ENCODE peak calls at places on chromosomes 13 and 19, in seven cellular contexts. Z is transverse colon; X is CD8-positive, alpha-beta T cell; F is psoas muscle; N is naive thymus-derived CD4-positive, alpha-beta T cell; W is fibroblast of the aortic adventitia; A is left lung. E is an unnamed sample.

GRCh38 chr13:106155411-106155810 is 380.1 kb downstream of the EFNB2 start:
- DNase-seq in Z (no peak), X (no peak), F (no peak), N (no peak), W (no peak), A (no peak), E (no peak)

GRCh38 chr13:45749026-45749759 is 47.1 kb downstream of the CBY2 start:
- DNase-seq in Z (no peak), X (no peak), F (no peak), N (no peak), W (no peak), A (no peak), E (no peak)

GRCh38 chr19:44579663-44580365 is 33.5 kb upstream of the IGSF23 start:
- DNase-seq in Z (no peak), X (no peak), F (no peak), N (no peak), W (no peak), A (no peak), E (no peak)

GRCh38 chr13:30371649-30372265 is 50.5 kb upstream of the UBE2L5 start:
- DNase-seq in Z (peak), X (peak), F (no peak), N (peak), W (peak), A (no peak), E (no peak)

GRCh38 chr19:41912899-41913475 is 15.3 kb downstream of the ERFL start:
- DNase-seq in Z (no peak), X (no peak), F (no peak), N (no peak), W (no peak), A (peak), E (no peak)

GRCh38 chr13:113421673-113422270 is 31.5 kb downstream of the ADPRHL1 start:
- DNase-seq in Z (no peak), X (no peak), F (no peak), N (no peak), W (peak), A (no peak), E (no peak)

GRCh38 chr13:75908137-75908536 is 272.0 kb downstream of the LMO7 start:
- DNase-seq in Z (no peak), X (no peak), F (peak), N (no peak), W (peak), A (no peak), E (no peak)

GRCh38 chr13:100987993-100988392 is 313.4 kb upstream of the TMTC4 start:
- DNase-seq in Z (no peak), X (no peak), F (no peak), N (no peak), W (peak), A (no peak), E (peak)

GRCh38 chr19:13843104-13843921 is 33.6 kb upstream of the NANOS3 start:
- DNase-seq in Z (peak), X (no peak), F (peak), N (no peak), W (peak), A (peak), E (no peak)

GRCh38 chr13:46109451-46109850 is 4.6 kb upstream of the CPB2 start:
- DNase-seq in Z (no peak), X (no peak), F (no peak), N (no peak), W (no peak), A (no peak), E (no peak)

GRCh38 chr13:112943309-112944125 is 25.5 kb upstream of the MCF2L start:
- DNase-seq in Z (peak), X (no peak), F (peak), N (no peak), W (peak), A (peak), E (no peak)

GRCh38 chr13:97018029-97018819 is 23.9 kb upstream of the OXGR1 start:
- DNase-seq in Z (peak), X (peak), F (no peak), N (no peak), W (peak), A (no peak), E (no peak)

GRCh38 chr19:31261651-31262331 is 87.4 kb downstream of the TSHZ3 start:
- DNase-seq in Z (no peak), X (no peak), F (no peak), N (no peak), W (peak), A (no peak), E (no peak)

GRCh38 chr19:5943623-5944022 is 29.6 kb downstream of the CAPS start:
- DNase-seq in Z (no peak), X (no peak), F (no peak), N (no peak), W (peak), A (no peak), E (peak)

GRCh38 chr13:89066868-89067466 is 1395.8 kb downstream of the SLITRK5 start:
- DNase-seq in Z (peak), X (no peak), F (no peak), N (no peak), W (peak), A (no peak), E (peak)

GRCh38 chr13:20411638-20412342 is 113.9 kb downstream of the CRYL1 start:
- DNase-seq in Z (no peak), X (peak), F (no peak), N (peak), W (no peak), A (no peak), E (no peak)

GRCh38 chr13:22883262-22883840 is 297.4 kb upstream of the SGCG start:
- DNase-seq in Z (no peak), X (no peak), F (no peak), N (no peak), W (no peak), A (no peak), E (no peak)

GRCh38 chr19:55464039-55464668 is 397 bp downstream of the C19orf85 start:
- DNase-seq in Z (no peak), X (no peak), F (no peak), N (no peak), W (no peak), A (peak), E (no peak)

GRCh38 chr19:15869109-15869555 is 28.7 kb downstream of the CYP4F2 start:
- DNase-seq in Z (peak), X (peak), F (no peak), N (peak), W (peak), A (no peak), E (no peak)

GRCh38 chr19:15875075-15875474 is 22.8 kb downstream of the CYP4F2 start:
- DNase-seq in Z (no peak), X (no peak), F (no peak), N (no peak), W (no peak), A (no peak), E (no peak)

GRCh38 chr19:15869873-15870272 is 28.0 kb downstream of the CYP4F2 start:
- DNase-seq in Z (no peak), X (no peak), F (no peak), N (no peak), W (no peak), A (no peak), E (no peak)

GRCh38 chr19:15866646-15867045 is 31.2 kb downstream of the CYP4F2 start:
- DNase-seq in Z (no peak), X (no peak), F (no peak), N (no peak), W (no peak), A (no peak), E (no peak)

GRCh38 chr19:15871570-15871969 is 26.3 kb downstream of the CYP4F2 start:
- DNase-seq in Z (peak), X (no peak), F (no peak), N (no peak), W (no peak), A (no peak), E (no peak)
- H3K4me3 ChIP-seq in Z (no peak), X (no peak), F (no peak), N (no peak), W (no peak), A (no peak), E (no peak)

GRCh38 chr13:109697936-109698335 is 88.4 kb downstream of the IRS2 start:
- DNase-seq in Z (no peak), X (no peak), F (no peak), N (no peak), W (no peak), A (no peak), E (no peak)

GRCh38 chr13:109698779-109699178 is 87.6 kb downstream of the IRS2 start:
- DNase-seq in Z (no peak), X (no peak), F (no peak), N (no peak), W (peak), A (no peak), E (no peak)

GRCh38 chr13:109703250-109703649 is 83.1 kb downstream of the IRS2 start:
- DNase-seq in Z (no peak), X (no peak), F (no peak), N (no peak), W (no peak), A (no peak), E (no peak)

GRCh38 chr13:109700176-109700575 is 86.2 kb downstream of the IRS2 start:
- DNase-seq in Z (peak), X (no peak), F (peak), N (no peak), W (peak), A (no peak), E (peak)

GRCh38 chr13:109699628-109700071 is 86.7 kb downstream of the IRS2 start:
- DNase-seq in Z (no peak), X (no peak), F (no peak), N (no peak), W (no peak), A (no peak), E (no peak)
- H3K4me3 ChIP-seq in Z (no peak), X (no peak), F (no peak), N (no peak), W (no peak), A (no peak), E (no peak)

GRCh38 chr13:110820311-110820710 is 94.6 kb downstream of the ANKRD10 start:
- DNase-seq in Z (no peak), X (no peak), F (no peak), N (no peak), W (no peak), A (no peak), E (no peak)

GRCh38 chr13:110817143-110817542 is 97.7 kb downstream of the ANKRD10 start:
- DNase-seq in Z (no peak), X (no peak), F (no peak), N (no peak), W (no peak), A (no peak), E (no peak)

GRCh38 chr13:110819203-110820014 is 95.5 kb downstream of the ANKRD10 start:
- DNase-seq in Z (peak), X (peak), F (peak), N (peak), W (peak), A (peak), E (no peak)

GRCh38 chr13:110816500-110816899 is 98.4 kb downstream of the ANKRD10 start:
- DNase-seq in Z (no peak), X (no peak), F (no peak), N (no peak), W (no peak), A (no peak), E (no peak)

DNA sequence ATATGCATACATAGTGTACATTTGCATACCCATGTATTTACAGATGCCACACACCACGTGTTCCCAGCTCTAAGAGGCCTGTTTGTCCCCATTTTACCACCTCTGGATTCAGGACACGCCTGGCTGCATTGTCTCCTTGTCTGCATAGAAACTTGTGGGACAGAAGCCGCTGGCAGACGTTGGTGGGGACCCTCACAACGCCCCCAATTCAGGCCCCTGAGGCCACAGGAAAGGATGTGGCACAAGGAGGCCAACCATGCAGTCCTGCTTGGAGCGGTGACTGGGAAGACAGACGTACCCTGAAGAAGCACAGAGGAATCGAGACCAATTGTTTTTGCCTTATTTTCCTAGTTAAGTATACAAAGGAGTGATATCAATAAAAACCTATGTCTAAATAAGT is 96.1 kb downstream of the ANKRD10 start:
- DNase-seq in Z (no peak), X (no peak), F (no peak), N (no peak), W (no peak), A (no peak), E (no peak)
- H3K4me3 ChIP-seq in Z (no peak), X (no peak), F (no peak), N (no peak), W (no peak), A (no peak), E (no peak)

DNA sequence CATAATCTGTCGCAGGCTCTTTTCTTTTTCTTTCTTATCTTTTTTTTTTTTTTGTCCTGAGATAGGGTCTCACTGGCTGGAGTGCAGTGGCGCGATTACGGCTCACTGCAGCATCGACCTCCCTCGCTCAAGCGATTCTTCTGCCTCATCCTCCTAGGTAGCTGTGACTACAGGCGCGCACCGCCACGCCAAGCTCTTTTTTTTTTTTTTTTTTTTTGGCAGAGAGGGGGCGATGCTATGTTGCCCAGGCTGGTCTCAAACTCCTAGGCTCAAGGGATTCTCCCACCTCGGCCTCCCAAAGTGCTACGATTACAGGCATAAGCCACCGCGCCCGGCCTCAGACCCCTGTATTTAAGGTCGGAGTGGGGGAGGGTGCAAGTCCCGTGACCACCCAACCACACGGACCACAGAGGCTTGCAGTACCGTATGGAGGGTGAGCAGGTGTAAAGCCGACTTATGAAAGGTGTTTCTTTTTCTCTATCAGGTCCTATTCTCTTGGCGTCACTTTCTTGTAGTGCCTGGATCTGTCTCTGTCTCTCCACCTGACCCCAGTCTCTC is 2.0 kb downstream of the PHLDB3 start:
- DNase-seq in Z (no peak), X (no peak), F (no peak), N (no peak), W (no peak), A (no peak), E (no peak)
- H3K4me3 ChIP-seq in Z (no peak), X (no peak), F (no peak), N (no peak), W (peak), A (no peak), E (no peak)

DNA sequence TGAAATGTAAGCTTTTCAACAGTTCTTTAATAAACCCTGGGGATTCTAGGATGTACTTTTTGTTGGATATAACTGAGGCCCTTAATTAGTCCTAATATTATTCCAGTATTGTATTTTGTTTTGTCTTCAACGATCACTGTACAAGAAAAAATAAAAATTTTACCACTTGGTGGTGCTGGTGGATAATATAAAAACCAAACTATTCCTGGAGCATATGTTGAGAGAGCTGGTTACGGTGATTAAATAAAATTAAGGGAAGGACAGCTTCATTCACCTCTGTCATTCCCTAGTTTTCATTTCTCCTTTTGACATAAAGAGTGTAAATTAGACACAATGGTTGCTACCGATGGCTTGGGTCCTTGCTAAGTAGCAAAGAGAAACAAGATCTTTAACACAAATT is 598.6 kb upstream of the PCDH20 start:
- DNase-seq in Z (no peak), X (no peak), F (no peak), N (no peak), W (no peak), A (no peak), E (no peak)
- H3K4me3 ChIP-seq in Z (no peak), X (no peak), F (no peak), N (no peak), W (no peak), A (no peak), E (peak)

GRCh38 chr19:49130325-49130724 is 11.0 kb downstream of the PPFIA3 start:
- DNase-seq in Z (no peak), X (no peak), F (no peak), N (no peak), W (no peak), A (no peak), E (no peak)
- H3K4me3 ChIP-seq in Z (no peak), X (no peak), F (no peak), N (no peak), W (no peak), A (no peak), E (no peak)

GRCh38 chr19:2288743-2289713 is 7.1 kb upstream of the PEAK3 start:
- DNase-seq in Z (no peak), X (no peak), F (no peak), N (no peak), W (no peak), A (peak), E (no peak)
- H3K4me3 ChIP-seq in Z (no peak), X (peak), F (no peak), N (peak), W (no peak), A (peak), E (no peak)

GRCh38 chr19:48835734-48836088 is 580 bp downstream of the HSD17B14 start:
- DNase-seq in Z (peak), X (peak), F (peak), N (peak), W (peak), A (peak), E (no peak)
- H3K4me3 ChIP-seq in Z (peak), X (peak), F (peak), N (peak), W (peak), A (peak), E (peak)

GRCh38 chr19:1882089-1882785 is 3.1 kb downstream of the ABHD17A start:
- DNase-seq in Z (peak), X (peak), F (no peak), N (peak), W (no peak), A (no peak), E (no peak)
- H3K4me3 ChIP-seq in Z (no peak), X (peak), F (peak), N (peak), W (no peak), A (peak), E (no peak)

DNA sequence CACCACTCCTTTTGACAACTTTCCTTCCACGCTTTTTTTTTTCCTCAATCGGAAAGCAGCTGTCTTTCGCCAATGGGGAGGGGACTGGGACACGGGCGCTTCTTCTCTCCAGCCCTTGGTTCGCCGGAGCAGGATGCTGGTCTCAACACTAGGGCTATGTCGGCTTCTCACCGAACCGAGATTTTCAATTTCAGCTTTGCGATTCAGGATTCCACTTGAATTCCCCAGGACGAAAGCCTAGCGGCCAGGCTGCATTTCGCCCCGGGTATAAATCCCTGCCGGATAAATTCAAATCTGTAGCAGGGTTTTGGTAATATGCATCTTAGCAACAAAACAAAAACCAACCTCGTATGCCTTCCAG is 7.9 kb downstream of the POU4F1 start:
- DNase-seq in Z (no peak), X (no peak), F (no peak), N (no peak), W (no peak), A (no peak), E (no peak)
- H3K4me3 ChIP-seq in Z (no peak), X (no peak), F (peak), N (no peak), W (no peak), A (no peak), E (no peak)